ENCODE peak calls at places on chromosomes 16 and 17, in five cellular contexts. L is memory B cell; D is activated naive CD8-positive, alpha-beta T cell treated with anti-CD3 and anti-CD28 coated beads, Interleukin-2, amount 50 U/mL, for 16 hours; E is AG04450; Z is HT-29. Y is an unnamed sample.

GRCh38 chr17:80671039-80671822 is 126.6 kb downstream of the RPTOR start:
- DNase-seq in L (no peak), D (no peak), E (no peak), Z (no peak), Y (no peak)

GRCh38 chr16:84874004-84874435 is 54.2 kb downstream of the CRISPLD2 start:
- DNase-seq in L (no peak), D (no peak), E (no peak), Z (no peak), Y (no peak)

GRCh38 chr16:74679983-74680382 is 13.3 kb upstream of the RFWD3 start:
- DNase-seq in L (no peak), D (no peak), E (no peak), Z (no peak), Y (no peak)

GRCh38 chr16:31354394-31355291 is at the start of gene ITGAX:
- DNase-seq in L (no peak), D (peak), E (no peak), Z (no peak), Y (no peak)

GRCh38 chr17:37168731-37169353 is 206.9 kb upstream of the C17orf78 start:
- DNase-seq in L (no peak), D (no peak), E (no peak), Z (no peak), Y (peak)

GRCh38 chr16:65975049-65975708 is 391.3 kb upstream of the CDH5 start:
- DNase-seq in L (no peak), D (no peak), E (peak), Z (no peak), Y (no peak)

GRCh38 chr17:78124836-78125137 is 3.8 kb downstream of the TMC6 start:
- DNase-seq in L (no peak), D (no peak), E (no peak), Z (no peak), Y (no peak)

GRCh38 chr17:9883451-9883850 is 21.6 kb downstream of the RCVRN start:
- DNase-seq in L (no peak), D (no peak), E (no peak), Z (no peak), Y (no peak)

GRCh38 chr17:44829558-44830358 is at the start of gene GJC1:
- DNase-seq in L (peak), D (no peak), E (no peak), Z (no peak), Y (peak)

GRCh38 chr17:45946841-45947256 is 52.2 kb upstream of the STH start:
- DNase-seq in L (no peak), D (no peak), E (no peak), Z (no peak), Y (no peak)

GRCh38 chr17:49878931-49879330 is 31.1 kb upstream of the TAC4 start:
- DNase-seq in L (no peak), D (no peak), E (no peak), Z (no peak), Y (no peak)

GRCh38 chr17:35947156-35947585 is 3.7 kb upstream of the LYZL6 start:
- DNase-seq in L (peak), D (no peak), E (no peak), Z (peak), Y (peak)

GRCh38 chr17:74852237-74853047 is 7.2 kb downstream of the GRIN2C start:
- DNase-seq in L (no peak), D (peak), E (no peak), Z (no peak), Y (no peak)

GRCh38 chr17:19958023-19958422 is 19.6 kb downstream of the AKAP10 start:
- DNase-seq in L (no peak), D (no peak), E (peak), Z (peak), Y (no peak)

GRCh38 chr16:65312071-65312470 is 190.2 kb upstream of the CDH11 start:
- DNase-seq in L (no peak), D (no peak), E (no peak), Z (no peak), Y (no peak)

GRCh38 chr17:49252148-49252682 is 21.6 kb upstream of the PHOSPHO1 start:
- DNase-seq in L (no peak), D (no peak), E (no peak), Z (peak), Y (no peak)

GRCh38 chr16:50497592-50497991 is 50.6 kb upstream of the NKD1 start:
- DNase-seq in L (no peak), D (no peak), E (no peak), Z (no peak), Y (no peak)

GRCh38 chr16:86668136-86668535 is 89.8 kb downstream of the FOXL1 start:
- DNase-seq in L (no peak), D (no peak), E (no peak), Z (no peak), Y (no peak)

GRCh38 chr17:43665038-43665386 is 3.3 kb upstream of the MEOX1 start:
- DNase-seq in L (no peak), D (no peak), E (no peak), Z (no peak), Y (no peak)

GRCh38 chr17:64281962-64282752 is 19.1 kb upstream of the TEX2 start:
- DNase-seq in L (peak), D (no peak), E (peak), Z (peak), Y (peak)

GRCh38 chr16:4994719-4995434 is 36.7 kb downstream of the SEC14L5 start:
- DNase-seq in L (no peak), D (no peak), E (no peak), Z (no peak), Y (peak)

GRCh38 chr17:82882715-82883446 is 43.1 kb upstream of the ZNF750 start:
- DNase-seq in L (no peak), D (peak), E (no peak), Z (peak), Y (no peak)

GRCh38 chr17:29237476-29238132 is 9.1 kb upstream of the CRYBA1 start:
- DNase-seq in L (no peak), D (no peak), E (no peak), Z (no peak), Y (no peak)

GRCh38 chr17:31525801-31526549 is 134.5 kb downstream of the RAB11FIP4 start:
- DNase-seq in L (peak), D (no peak), E (no peak), Z (peak), Y (no peak)

GRCh38 chr17:77101521-77102410 is 39.0 kb upstream of the SEC14L1 start:
- DNase-seq in L (no peak), D (no peak), E (no peak), Z (no peak), Y (no peak)

GRCh38 chr16:80824623-80825364 is 20.4 kb upstream of the CDYL2 start:
- DNase-seq in L (no peak), D (no peak), E (peak), Z (peak), Y (peak)

GRCh38 chr17:15157051-15157450 is 108.1 kb downstream of the PMP22 start:
- DNase-seq in L (no peak), D (no peak), E (no peak), Z (no peak), Y (no peak)

GRCh38 chr17:43366809-43367587 is 31.8 kb upstream of the ARL4D start:
- DNase-seq in L (no peak), D (no peak), E (no peak), Z (no peak), Y (no peak)

GRCh38 chr17:9002610-9003354 is 18.5 kb upstream of the NTN1 start:
- DNase-seq in L (peak), D (no peak), E (no peak), Z (no peak), Y (no peak)

GRCh38 chr16:67995423-67995822 is 3.9 kb downstream of the DPEP2 start:
- DNase-seq in L (peak), D (no peak), E (no peak), Z (no peak), Y (no peak)

GRCh38 chr17:81460856-81461460 is 51.6 kb downstream of the ACTG1 start:
- DNase-seq in L (no peak), D (no peak), E (no peak), Z (no peak), Y (no peak)

GRCh38 chr17:40432864-40433528 is 10.3 kb upstream of the IGFBP4 start:
- DNase-seq in L (no peak), D (no peak), E (no peak), Z (no peak), Y (no peak)

GRCh38 chr17:3718251-3718650 is 5.5 kb upstream of the HASPIN start:
- DNase-seq in L (no peak), D (no peak), E (no peak), Z (no peak), Y (no peak)